ENCODE peak calls at places on chromosomes 5 and 9, in four cellular contexts. O is HepG2, X is SK-N-SH, J is K562. A is an unnamed sample.

GRCh38 chr5:78677777-78678668 is 29.5 kb upstream of the LHFPL2 start:
- DNase-seq in J (peak; percentile 70), X (peak; percentile 60), O (no peak), A (peak; percentile 26)

GRCh38 chr5:7473668-7474215 is 77.8 kb downstream of the ADCY2 start:
- DNase-seq in O (no peak), J (no peak), X (no peak), A (no peak)

GRCh38 chr5:90055831-90056328 is 353.7 kb downstream of the CETN3 start:
- DNase-seq in X (no peak), O (no peak), J (no peak), A (no peak)

GRCh38 chr9:108088916-108089315 is 599.3 kb upstream of the KLF4 start:
- DNase-seq in O (no peak), X (no peak), J (no peak), A (no peak)

GRCh38 chr9:133830310-133830709 is 92.2 kb upstream of the SARDH start:
- DNase-seq in X (no peak), J (no peak), O (no peak), A (no peak)

GRCh38 chr9:90999425-91000397 is 198.1 kb downstream of the SYK start:
- DNase-seq in J (no peak), X (no peak), O (no peak), A (no peak)

GRCh38 chr9:94900222-94901018 is 173.9 kb downstream of the AOPEP start:
- DNase-seq in X (no peak), J (no peak), O (no peak), A (no peak)

GRCh38 chr9:107487521-107488399 is 1.8 kb downstream of the KLF4 start:
- DNase-seq in X (peak; percentile 64), O (no peak), J (no peak), A (no peak)

GRCh38 chr5:77181596-77182304 is 28.7 kb upstream of the PDE8B start:
- DNase-seq in O (no peak), X (no peak), J (no peak), A (no peak)

GRCh38 chr5:38060354-38060753 is 198.0 kb upstream of the EGFLAM start:
- DNase-seq in O (peak; percentile 80), J (no peak), X (no peak), A (no peak)

GRCh38 chr9:137611623-137612609 is 6.4 kb downstream of the ARRDC1 start:
- DNase-seq in O (peak; percentile 47), J (peak; percentile 42), X (peak; percentile 36), A (no peak)

GRCh38 chr5:119515192-119515591 is 62.9 kb downstream of the HSD17B4 start:
- DNase-seq in X (no peak), J (no peak), O (no peak), A (no peak)

GRCh38 chr9:82037126-82037525 is 48.6 kb downstream of the SPATA31D1 start:
- DNase-seq in X (no peak), O (no peak), J (no peak), A (no peak)

GRCh38 chr9:87662808-87663528 is 63.0 kb upstream of the CTSL start:
- DNase-seq in O (peak; percentile 41), X (peak; percentile 89), J (peak; percentile 84), A (no peak)

GRCh38 chr5:21574429-21574828 is 1278.7 kb downstream of the CDH12 start:
- DNase-seq in O (no peak), X (no peak), J (no peak), A (no peak)

GRCh38 chr5:140000332-140000731 is 42.8 kb downstream of the NRG2 start:
- DNase-seq in O (no peak), X (no peak), J (no peak), A (no peak)

GRCh38 chr5:149679876-149680809 is 50.0 kb upstream of the PPARGC1B start:
- DNase-seq in J (no peak), O (no peak), X (no peak), A (no peak)

GRCh38 chr5:41465493-41466171 is 44.8 kb downstream of the PLCXD3 start:
- DNase-seq in O (no peak), X (no peak), J (no peak), A (no peak)

GRCh38 chr5:62386824-62387223 is 16.9 kb downstream of the DIMT1 start:
- DNase-seq in J (no peak), O (no peak), X (no peak), A (no peak)

GRCh38 chr9:82038897-82039296 is 50.3 kb downstream of the SPATA31D1 start:
- DNase-seq in J (no peak), X (no peak), O (no peak), A (no peak)

GRCh38 chr5:142409253-142409594 is 84.4 kb upstream of the SPRY4 start:
- DNase-seq in O (no peak), X (no peak), J (no peak), A (no peak)

GRCh38 chr9:69771775-69772418 is 12.1 kb upstream of the PTAR1 start:
- DNase-seq in O (no peak), J (peak; percentile 34), X (no peak), A (no peak)

GRCh38 chr5:171979606-171980005 is 26.8 kb downstream of the FBXW11 start:
- DNase-seq in J (no peak), O (no peak), X (no peak), A (no peak)

GRCh38 chr9:126517751-126518261 is 95.9 kb upstream of the LMX1B start:
- DNase-seq in O (no peak), J (no peak), X (no peak), A (no peak)

GRCh38 chr9:72362680-72363139 is 2.3 kb downstream of the ZFAND5 start:
- DNase-seq in O (peak; percentile 75), X (peak; percentile 20), J (peak; percentile 75), A (peak; percentile 41)

GRCh38 chr5:118919016-118919415 is 69.3 kb downstream of the DTWD2 start:
- DNase-seq in X (no peak), O (no peak), J (no peak), A (no peak)

GRCh38 chr5:115377468-115378217 is 81.2 kb upstream of the CCDC112 start:
- DNase-seq in X (no peak), J (no peak), O (no peak), A (peak; percentile 4)

GRCh38 chr5:170219615-170220014 is 13.2 kb upstream of the C5orf58 start:
- DNase-seq in J (no peak), O (no peak), X (no peak), A (no peak)

GRCh38 chr9:1083325-1083913 is 33.3 kb downstream of the DMRT2 start:
- DNase-seq in O (no peak), J (no peak), X (peak; percentile 4), A (no peak)

GRCh38 chr5:116482394-116482793 is 92.2 kb downstream of the SEMA6A start:
- DNase-seq in J (no peak), X (no peak), O (no peak), A (no peak)

GRCh38 chr9:126857261-126857960 is 3.0 kb upstream of the ZBTB34 start:
- DNase-seq in O (no peak), J (no peak), X (no peak), A (no peak)

GRCh38 chr5:124923131-124923530 is 176.7 kb upstream of the ZNF608 start:
- DNase-seq in O (no peak), J (no peak), X (no peak), A (no peak)

GRCh38 chr5:111002036-111002435 is 69.5 kb upstream of the TSLP start:
- DNase-seq in J (no peak), X (no peak), O (no peak), A (no peak)

GRCh38 chr9:1051286-1052118 is 1.3 kb downstream of the DMRT2 start:
- DNase-seq in X (no peak), O (no peak), J (no peak), A (no peak)

GRCh38 chr5:177576169-177576568 is 15.8 kb upstream of the TMED9 start:
- DNase-seq in O (peak; percentile 22), X (no peak), J (no peak), A (no peak)

GRCh38 chr9:75775173-75775572 is 115.3 kb upstream of the PCSK5 start:
- DNase-seq in O (no peak), J (no peak), X (no peak), A (no peak)

GRCh38 chr5:85628153-85628552 is 989.6 kb upstream of the COX7C start:
- DNase-seq in J (no peak), X (no peak), O (no peak), A (no peak)

GRCh38 chr9:36843964-36844363 is 190.1 kb downstream of the PAX5 start:
- DNase-seq in J (no peak), O (no peak), X (no peak), A (no peak)

GRCh38 chr9:13014484-13014883 is 239.7 kb downstream of the LURAP1L start:
- DNase-seq in J (no peak), X (no peak), O (no peak), A (no peak)

GRCh38 chr5:73160239-73160671 is 12.7 kb upstream of the TMEM174 start:
- DNase-seq in X (no peak), O (no peak), J (no peak), A (peak; percentile 62)
- TF ChIP-seq NFIC in X (no peak), O (no peak), J (no peak), A (peak; percentile 92)

GRCh38 chr9:130328349-130328801 is 62.8 kb downstream of the HMCN2 start:
- DNase-seq in X (no peak), O (no peak), J (no peak), A (no peak)
- TF ChIP-seq NFIC in X (no peak), O (no peak), J (no peak), A (no peak)

GRCh38 chr5:156128026-156128425 is 198.9 kb upstream of the SGCD start:
- DNase-seq in X (no peak), O (no peak), J (no peak), A (peak; percentile 2)

GRCh38 chr5:156121234-156121633 is 205.7 kb upstream of the SGCD start:
- DNase-seq in X (no peak), J (no peak), O (no peak), A (no peak)

GRCh38 chr5:156120777-156121176 is 206.2 kb upstream of the SGCD start:
- DNase-seq in J (no peak), O (no peak), X (no peak), A (no peak)

GRCh38 chr5:156121834-156122386 is 205.1 kb upstream of the SGCD start:
- DNase-seq in O (no peak), J (no peak), X (no peak), A (no peak)

DNA sequence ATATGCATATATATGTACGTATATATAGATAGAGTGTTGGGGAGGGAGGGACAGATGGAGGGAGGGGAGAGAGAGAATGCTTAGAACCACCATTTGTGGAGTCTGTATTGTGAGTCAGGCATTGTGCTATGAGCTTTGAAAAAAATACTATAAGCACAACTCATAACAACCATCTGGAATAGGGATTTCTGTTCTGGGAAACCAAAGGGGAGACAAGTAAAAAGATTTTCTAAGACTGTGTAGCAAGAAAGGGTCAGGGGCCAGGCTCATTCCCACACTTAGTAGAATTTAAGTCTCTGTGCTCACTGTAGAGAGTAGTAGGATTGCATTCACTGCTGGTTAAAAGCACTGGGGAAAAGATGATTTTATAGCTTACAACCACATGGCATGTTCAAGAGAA is 202.3 kb upstream of the SGCD start:
- DNase-seq in J (no peak), X (no peak), O (no peak), A (no peak)
- TF ChIP-seq NFIC in J (no peak), X (no peak), O (no peak), A (no peak)

GRCh38 chr9:129026442-129027223 is 1.5 kb downstream of the SH3GLB2 start:
- DNase-seq in J (peak; percentile 55), X (peak; percentile 91), O (peak; percentile 20), A (no peak)
- TF ChIP-seq NFIC in J (no peak), X (no peak), O (no peak), A (no peak)

A was measured in GM12878.